ENCODE peak calls at places on chromosomes 1 and 21, in six cellular contexts. One of them, this sample, is unnamed.

GRCh38 chr1:232978091-232978634 is 27.8 kb downstream of the NTPCR start:
- DNase-seq in HepG2: no peak
- DNase-seq in IMR-90: peak; percentile 52
- DNase-seq in A549: no peak
- DNase-seq in HEK293T: no peak
- DNase-seq in GM12878: no peak
- DNase-seq in this sample: no peak

GRCh38 chr21:39807738-39808137 is 59.5 kb upstream of the PCP4 start:
- DNase-seq in HepG2: no peak
- DNase-seq in A549: no peak
- DNase-seq in HEK293T: no peak
- DNase-seq in GM12878: no peak
- DNase-seq in IMR-90: no peak
- DNase-seq in this sample: no peak

GRCh38 chr1:9384751-9385245 is 92.1 kb downstream of the SPSB1 start:
- DNase-seq in HEK293T: no peak
- DNase-seq in GM12878: no peak
- DNase-seq in HepG2: no peak
- DNase-seq in IMR-90: no peak
- DNase-seq in A549: peak; percentile 48
- DNase-seq in this sample: no peak

GRCh38 chr1:73604739-73605138 is 593.2 kb downstream of the LRRIQ3 start:
- DNase-seq in A549: no peak
- DNase-seq in IMR-90: no peak
- DNase-seq in HEK293T: no peak
- DNase-seq in HepG2: no peak
- DNase-seq in GM12878: no peak
- DNase-seq in this sample: no peak

GRCh38 chr1:81689531-81689941 is 111.2 kb upstream of the ADGRL2 start:
- DNase-seq in IMR-90: peak; percentile 86
- DNase-seq in HepG2: no peak
- DNase-seq in HEK293T: no peak
- DNase-seq in GM12878: no peak
- DNase-seq in A549: no peak
- DNase-seq in this sample: no peak

GRCh38 chr1:200628223-200628868 is 7.8 kb upstream of the KIF14 start:
- DNase-seq in HEK293T: no peak
- DNase-seq in HepG2: no peak
- DNase-seq in A549: no peak
- DNase-seq in IMR-90: no peak
- DNase-seq in GM12878: peak; percentile 89
- DNase-seq in this sample: no peak

GRCh38 chr1:224450164-224450955 is 15.8 kb upstream of the WDR26 start:
- DNase-seq in IMR-90: no peak
- DNase-seq in HepG2: no peak
- DNase-seq in A549: no peak
- DNase-seq in HEK293T: no peak
- DNase-seq in GM12878: no peak
- DNase-seq in this sample: no peak

GRCh38 chr1:229272164-229273158 is 1.6 kb downstream of the RAB4A start:
- DNase-seq in HepG2: no peak
- DNase-seq in HEK293T: no peak
- DNase-seq in A549: no peak
- DNase-seq in GM12878: no peak
- DNase-seq in IMR-90: no peak
- DNase-seq in this sample: no peak

GRCh38 chr1:101309334-101310221 is 72.8 kb downstream of the S1PR1 start:
- DNase-seq in HepG2: peak; percentile 35
- DNase-seq in GM12878: no peak
- DNase-seq in HEK293T: peak; percentile 80
- DNase-seq in IMR-90: peak; percentile 56
- DNase-seq in A549: peak; percentile 12
- DNase-seq in this sample: peak; percentile 63

GRCh38 chr1:6004412-6005123 is 12.3 kb upstream of the NPHP4 start:
- DNase-seq in GM12878: no peak
- DNase-seq in IMR-90: no peak
- DNase-seq in HEK293T: no peak
- DNase-seq in A549: no peak
- DNase-seq in HepG2: no peak
- DNase-seq in this sample: no peak

GRCh38 chr1:233543338-233544255 is 70.3 kb upstream of the KCNK1 start:
- DNase-seq in HepG2: peak; percentile 2
- DNase-seq in GM12878: no peak
- DNase-seq in HEK293T: peak; percentile 33
- DNase-seq in IMR-90: peak; percentile 33
- DNase-seq in A549: peak; percentile 89
- DNase-seq in this sample: peak; percentile 52

GRCh38 chr21:44585892-44586291 is 5.5 kb upstream of the KRTAP10-5 start:
- DNase-seq in HEK293T: no peak
- DNase-seq in A549: no peak
- DNase-seq in IMR-90: no peak
- DNase-seq in HepG2: no peak
- DNase-seq in GM12878: no peak
- DNase-seq in this sample: no peak

GRCh38 chr1:209755926-209756607 is at the start of gene TRAF3IP3:
- DNase-seq in IMR-90: no peak
- DNase-seq in A549: no peak
- DNase-seq in HepG2: no peak
- DNase-seq in GM12878: peak; percentile 83
- DNase-seq in HEK293T: no peak
- DNase-seq in this sample: no peak

GRCh38 chr1:40939320-40940059 is 40.0 kb upstream of the CTPS1 start:
- DNase-seq in GM12878: no peak
- DNase-seq in A549: peak; percentile 69
- DNase-seq in HepG2: peak; percentile 95
- DNase-seq in HEK293T: no peak
- DNase-seq in IMR-90: peak; percentile 70
- DNase-seq in this sample: peak; percentile 65

GRCh38 chr1:94514095-94514727 is 27.3 kb downstream of the F3 start:
- DNase-seq in A549: peak; percentile 30
- DNase-seq in HEK293T: peak; percentile 48
- DNase-seq in HepG2: peak; percentile 46
- DNase-seq in GM12878: no peak
- DNase-seq in IMR-90: peak; percentile 24
- DNase-seq in this sample: peak; percentile 25

GRCh38 chr1:212916395-212917133 is 33.8 kb upstream of the VASH2 start:
- DNase-seq in HEK293T: no peak
- DNase-seq in IMR-90: peak; percentile 22
- DNase-seq in HepG2: peak; percentile 50
- DNase-seq in GM12878: no peak
- DNase-seq in A549: no peak
- DNase-seq in this sample: peak; percentile 42

GRCh38 chr1:57423135-57424131 is at the start of gene DAB1:
- DNase-seq in GM12878: no peak
- DNase-seq in A549: no peak
- DNase-seq in HepG2: no peak
- DNase-seq in HEK293T: peak; percentile 64
- DNase-seq in IMR-90: peak; percentile 11
- DNase-seq in this sample: no peak

GRCh38 chr1:206445861-206446495 is 24.3 kb upstream of the IKBKE start:
- DNase-seq in A549: no peak
- DNase-seq in HepG2: no peak
- DNase-seq in IMR-90: no peak
- DNase-seq in HEK293T: no peak
- DNase-seq in GM12878: no peak
- DNase-seq in this sample: no peak

GRCh38 chr1:85888961-85889360 is 180.7 kb upstream of the ZNHIT6 start:
- DNase-seq in IMR-90: no peak
- DNase-seq in HEK293T: no peak
- DNase-seq in HepG2: no peak
- DNase-seq in GM12878: no peak
- DNase-seq in A549: no peak
- DNase-seq in this sample: no peak

GRCh38 chr1:232979596-232979995 is 29.2 kb downstream of the NTPCR start:
- DNase-seq in A549: no peak
- DNase-seq in HEK293T: no peak
- DNase-seq in HepG2: no peak
- DNase-seq in IMR-90: no peak
- DNase-seq in GM12878: no peak
- DNase-seq in this sample: no peak

GRCh38 chr1:198726455-198726854 is 87.6 kb downstream of the PTPRC start:
- DNase-seq in GM12878: no peak
- DNase-seq in A549: no peak
- DNase-seq in IMR-90: peak; percentile 88
- DNase-seq in HEK293T: no peak
- DNase-seq in HepG2: no peak
- DNase-seq in this sample: no peak

GRCh38 chr1:110872745-110873435 is at the start of gene CD53:
- DNase-seq in A549: no peak
- DNase-seq in HepG2: no peak
- DNase-seq in HEK293T: no peak
- DNase-seq in GM12878: peak; percentile 78
- DNase-seq in IMR-90: no peak
- DNase-seq in this sample: peak; percentile 58

GRCh38 chr1:154219511-154219910 is 1.2 kb upstream of the UBAP2L start:
- DNase-seq in HEK293T: no peak
- DNase-seq in HepG2: peak; percentile 54
- DNase-seq in A549: no peak
- DNase-seq in IMR-90: peak; percentile 47
- DNase-seq in GM12878: no peak
- DNase-seq in this sample: no peak

GRCh38 chr1:38005195-38006007 is at the start of gene FHL3:
- DNase-seq in GM12878: no peak
- DNase-seq in HEK293T: peak; percentile 74
- DNase-seq in A549: no peak
- DNase-seq in IMR-90: peak; percentile 33
- DNase-seq in HepG2: peak; percentile 51
- DNase-seq in this sample: peak; percentile 95

GRCh38 chr1:18256318-18257235 is 149.0 kb downstream of the IGSF21 start:
- DNase-seq in GM12878: no peak
- DNase-seq in IMR-90: no peak
- DNase-seq in HepG2: peak; percentile 10
- DNase-seq in HEK293T: peak; percentile 71
- DNase-seq in A549: peak; percentile 11
- DNase-seq in this sample: peak; percentile 66

GRCh38 chr1:170685166-170685565 is 21.2 kb downstream of the PRRX1 start:
- DNase-seq in HEK293T: no peak
- DNase-seq in IMR-90: peak; percentile 94
- DNase-seq in HepG2: no peak
- DNase-seq in A549: no peak
- DNase-seq in GM12878: no peak
- DNase-seq in this sample: no peak
- TF ChIP-seq BHLHE40 in HEK293T: no peak
- TF ChIP-seq BHLHE40 in IMR-90: peak; percentile 20
- TF ChIP-seq BHLHE40 in HepG2: no peak
- TF ChIP-seq BHLHE40 in A549: no peak
- TF ChIP-seq BHLHE40 in GM12878: no peak
- TF ChIP-seq BHLHE40 in this sample: no peak

GRCh38 chr1:228210076-228210651 is 2.3 kb downstream of the OBSCN start:
- DNase-seq in A549: peak; percentile 47
- DNase-seq in GM12878: no peak
- DNase-seq in HepG2: no peak
- DNase-seq in HEK293T: no peak
- DNase-seq in IMR-90: no peak
- DNase-seq in this sample: no peak

GRCh38 chr1:228212415-228212965 is 4.6 kb downstream of the OBSCN start:
- DNase-seq in IMR-90: no peak
- DNase-seq in GM12878: no peak
- DNase-seq in HepG2: no peak
- DNase-seq in HEK293T: no peak
- DNase-seq in A549: no peak
- DNase-seq in this sample: no peak

GRCh38 chr1:228210684-228211083 is 2.8 kb downstream of the OBSCN start:
- DNase-seq in IMR-90: no peak
- DNase-seq in HEK293T: no peak
- DNase-seq in A549: no peak
- DNase-seq in HepG2: no peak
- DNase-seq in GM12878: no peak
- DNase-seq in this sample: no peak

GRCh38 chr1:228211871-228212414 is 4.1 kb downstream of the OBSCN start:
- DNase-seq in HepG2: no peak
- DNase-seq in HEK293T: no peak
- DNase-seq in A549: no peak
- DNase-seq in GM12878: no peak
- DNase-seq in IMR-90: no peak
- DNase-seq in this sample: no peak

GRCh38 chr1:228211091-228211870 is 3.4 kb downstream of the OBSCN start:
- DNase-seq in IMR-90: no peak
- DNase-seq in GM12878: no peak
- DNase-seq in HEK293T: no peak
- DNase-seq in A549: no peak
- DNase-seq in HepG2: no peak
- DNase-seq in this sample: no peak
- TF ChIP-seq BHLHE40 in IMR-90: no peak
- TF ChIP-seq BHLHE40 in GM12878: no peak
- TF ChIP-seq BHLHE40 in HEK293T: no peak
- TF ChIP-seq BHLHE40 in A549: no peak
- TF ChIP-seq BHLHE40 in HepG2: no peak
- TF ChIP-seq BHLHE40 in this sample: no peak

DNA sequence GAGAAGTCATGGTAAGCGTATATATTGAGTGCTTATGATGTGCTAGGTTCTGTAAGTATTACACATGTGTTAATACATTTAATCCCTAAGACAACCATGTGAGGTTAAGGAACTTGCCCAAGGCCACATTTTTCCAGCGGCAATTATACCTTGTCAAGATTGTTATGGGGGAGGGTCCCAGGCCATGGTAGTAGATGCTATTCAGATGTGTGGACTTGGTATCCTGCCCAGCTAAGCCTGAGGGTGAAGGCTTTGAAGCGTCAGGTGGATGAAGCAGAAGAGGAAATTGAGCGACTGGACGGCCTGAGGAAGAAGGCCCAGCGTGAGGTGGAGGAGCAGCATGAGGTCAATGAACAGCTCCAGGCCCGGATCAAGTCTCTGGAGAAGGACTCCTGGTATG is 3.6 kb upstream of the TUFT1 start:
- DNase-seq in A549: no peak
- DNase-seq in HepG2: no peak
- DNase-seq in IMR-90: no peak
- DNase-seq in HEK293T: no peak
- DNase-seq in GM12878: no peak
- DNase-seq in this sample: no peak
- TF ChIP-seq BHLHE40 in A549: no peak
- TF ChIP-seq BHLHE40 in HepG2: no peak
- TF ChIP-seq BHLHE40 in IMR-90: no peak
- TF ChIP-seq BHLHE40 in HEK293T: no peak
- TF ChIP-seq BHLHE40 in GM12878: no peak
- TF ChIP-seq BHLHE40 in this sample: no peak

DNA sequence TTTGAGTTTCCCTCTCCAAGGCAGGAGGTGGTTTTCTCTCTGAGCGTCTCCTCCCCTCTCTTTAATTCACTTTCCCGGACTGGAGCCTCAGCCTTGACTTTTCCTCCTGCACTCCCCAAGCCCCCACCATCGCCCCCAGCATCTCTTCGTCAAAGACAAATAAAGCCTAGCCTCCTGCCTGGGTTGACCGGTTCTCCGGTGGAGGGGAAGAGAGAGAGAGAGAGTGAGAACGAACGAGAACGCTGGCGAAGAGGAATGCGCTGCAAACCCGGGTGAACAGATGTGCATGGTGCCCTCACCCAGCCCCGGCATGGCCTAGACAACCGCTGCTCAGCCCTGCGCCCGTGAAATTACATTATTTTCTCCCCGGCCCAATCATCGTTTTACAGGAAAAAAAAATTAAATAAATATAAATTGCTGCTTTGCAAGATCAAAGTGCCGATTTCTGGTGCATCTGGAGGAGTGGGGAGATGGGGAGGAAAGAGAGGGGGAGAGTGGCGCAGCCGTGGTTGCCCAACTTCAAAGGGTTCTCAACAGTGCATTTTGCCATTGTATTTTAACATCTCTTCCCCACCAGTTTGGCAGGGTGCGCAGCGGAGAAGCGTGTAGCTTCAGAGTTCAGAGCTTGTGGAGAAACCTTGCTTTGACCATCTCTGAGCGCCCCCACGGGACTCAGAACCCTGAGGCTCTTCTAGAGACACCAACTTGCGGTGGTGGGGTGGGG is 11.4 kb upstream of the TBX15 start:
- DNase-seq in HEK293T: no peak
- DNase-seq in IMR-90: no peak
- DNase-seq in GM12878: no peak
- DNase-seq in A549: no peak
- DNase-seq in HepG2: no peak
- DNase-seq in this sample: no peak
- TF ChIP-seq BHLHE40 in HEK293T: no peak
- TF ChIP-seq BHLHE40 in IMR-90: no peak
- TF ChIP-seq BHLHE40 in GM12878: no peak
- TF ChIP-seq BHLHE40 in A549: no peak
- TF ChIP-seq BHLHE40 in HepG2: no peak
- TF ChIP-seq BHLHE40 in this sample: no peak